ENCODE peak calls at places on chromosomes 12 and 14, in ten cellular contexts. D is fibroblast of mammary gland, C is psoas muscle, T is SK-N-SH, H is fibroblast of pulmonary artery, M is lung, F is astrocyte of the spinal cord, X is breast epithelium, S is HCT116, B is astrocyte. G is an unnamed sample.

GRCh38 chr14:74469548-74470518 is 23.3 kb downstream of the NPC2 start:
- DNase-seq in D (no peak), C (no peak), T (no peak), H (no peak), M (no peak), F (no peak), X (peak), S (no peak), B (no peak), G (peak)

GRCh38 chr14:68535404-68536024 is 257.4 kb downstream of the ZFP36L1 start:
- DNase-seq in D (peak), C (no peak), T (no peak), H (peak), M (no peak), F (peak), X (no peak), S (peak), B (peak), G (no peak)

GRCh38 chr12:67275380-67275913 is 6.3 kb downstream of the CAND1 start:
- DNase-seq in D (no peak), C (no peak), T (no peak), H (no peak), M (no peak), F (no peak), X (no peak), S (no peak), B (peak), G (no peak)

GRCh38 chr12:116595186-116595585 is 36.0 kb downstream of the MAP1LC3B2 start:
- DNase-seq in D (peak), C (no peak), T (no peak), H (no peak), M (no peak), F (no peak), X (peak), S (no peak), B (no peak), G (no peak)

GRCh38 chr12:82740129-82741000 is 53.7 kb downstream of the TMTC2 start:
- DNase-seq in D (peak), C (no peak), T (no peak), H (peak), M (no peak), F (peak), X (no peak), S (peak), B (peak), G (no peak)

GRCh38 chr12:49741882-49742620 is 694 bp downstream of the TMBIM6 start:
- DNase-seq in D (peak), C (peak), T (peak), H (peak), M (peak), F (peak), X (peak), S (peak), B (peak), G (peak)

GRCh38 chr12:11959117-11959823 is 111.5 kb upstream of the BCL2L14 start:
- DNase-seq in D (peak), C (no peak), T (no peak), H (no peak), M (no peak), F (no peak), X (no peak), S (no peak), B (peak), G (no peak)

GRCh38 chr12:22046090-22046967 is at the start of gene CMAS:
- DNase-seq in D (peak), C (peak), T (peak), H (peak), M (peak), F (peak), X (peak), S (peak), B (peak), G (peak)

GRCh38 chr12:2052861-2053674 is at the start of gene CACNA1C:
- DNase-seq in D (peak), C (peak), T (peak), H (peak), M (no peak), F (peak), X (peak), S (no peak), B (peak), G (no peak)

GRCh38 chr14:62039871-62040270 is 277.7 kb downstream of the SNAPC1 start:
- DNase-seq in D (no peak), C (no peak), T (no peak), H (no peak), M (no peak), F (no peak), X (no peak), S (no peak), B (no peak), G (no peak)

GRCh38 chr12:4506430-4506829 is 32.3 kb upstream of the RAD51AP1 start:
- DNase-seq in D (no peak), C (no peak), T (no peak), H (no peak), M (no peak), F (no peak), X (no peak), S (no peak), B (no peak), G (no peak)

GRCh38 chr12:26274441-26275312 is 79.3 kb downstream of the SSPN start:
- DNase-seq in D (peak), C (peak), T (peak), H (peak), M (peak), F (peak), X (peak), S (peak), B (peak), G (peak)

GRCh38 chr12:80763874-80764273 is 47.2 kb downstream of the MYF5 start:
- DNase-seq in D (peak), C (no peak), T (peak), H (peak), M (no peak), F (peak), X (no peak), S (peak), B (peak), G (peak)

GRCh38 chr14:96690713-96691383 is 106.3 kb upstream of the VRK1 start:
- DNase-seq in D (no peak), C (no peak), T (no peak), H (no peak), M (no peak), F (no peak), X (no peak), S (no peak), B (no peak), G (no peak)

GRCh38 chr14:68011629-68012028 is 192.1 kb downstream of the RAD51B start:
- DNase-seq in D (peak), C (no peak), T (no peak), H (peak), M (no peak), F (peak), X (no peak), S (no peak), B (peak), G (no peak)

GRCh38 chr14:92923744-92924103 is 774 bp downstream of the CHGA start:
- DNase-seq in D (no peak), C (no peak), T (no peak), H (no peak), M (no peak), F (no peak), X (no peak), S (no peak), B (no peak), G (no peak)

GRCh38 chr14:84202486-84202885 is 1327.5 kb upstream of the FLRT2 start:
- DNase-seq in D (no peak), C (no peak), T (no peak), H (peak), M (no peak), F (no peak), X (no peak), S (no peak), B (peak), G (no peak)

DNA sequence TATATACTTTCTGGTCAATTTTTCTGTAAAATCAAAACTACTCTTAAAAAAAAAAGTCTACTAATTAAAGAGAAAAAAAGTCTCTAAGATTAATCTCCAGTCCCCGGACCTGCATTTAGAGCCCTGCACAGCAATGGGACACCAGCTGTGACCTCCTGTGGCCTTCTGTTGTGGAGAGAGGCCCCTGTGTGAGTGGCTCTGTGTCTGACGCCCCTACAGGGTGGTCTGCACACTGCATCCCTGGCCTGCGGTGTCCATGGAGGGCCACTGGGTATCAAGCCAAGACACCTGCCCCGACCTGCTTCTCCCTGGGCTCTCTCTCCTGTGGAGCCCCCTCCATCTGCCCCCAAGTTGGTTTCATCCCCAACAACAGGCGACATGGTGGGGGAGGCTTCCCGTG is 248.0 kb upstream of the DIO3 start:
- DNase-seq in D (no peak), C (no peak), T (no peak), H (no peak), M (no peak), F (no peak), X (no peak), S (no peak), B (no peak), G (no peak)
- H3K4me3 ChIP-seq in D (no peak), C (no peak), T (no peak), H (no peak), M (no peak), F (no peak), X (no peak), S (no peak), B (no peak), G (no peak)

GRCh38 chr12:31318870-31319269 is 7.1 kb downstream of the SINHCAF start:
- DNase-seq in D (no peak), C (no peak), T (no peak), H (no peak), M (no peak), F (no peak), X (no peak), S (no peak), B (no peak), G (no peak)

GRCh38 chr12:31315779-31316465 is 10.0 kb downstream of the SINHCAF start:
- DNase-seq in D (no peak), C (no peak), T (no peak), H (no peak), M (no peak), F (no peak), X (no peak), S (no peak), B (no peak), G (no peak)

GRCh38 chr12:31317471-31318397 is 8.2 kb downstream of the SINHCAF start:
- DNase-seq in D (no peak), C (no peak), T (no peak), H (peak), M (no peak), F (peak), X (no peak), S (no peak), B (no peak), G (no peak)

GRCh38 chr12:31315089-31315725 is 10.7 kb downstream of the SINHCAF start:
- DNase-seq in D (no peak), C (no peak), T (no peak), H (peak), M (no peak), F (no peak), X (no peak), S (no peak), B (no peak), G (no peak)

DNA sequence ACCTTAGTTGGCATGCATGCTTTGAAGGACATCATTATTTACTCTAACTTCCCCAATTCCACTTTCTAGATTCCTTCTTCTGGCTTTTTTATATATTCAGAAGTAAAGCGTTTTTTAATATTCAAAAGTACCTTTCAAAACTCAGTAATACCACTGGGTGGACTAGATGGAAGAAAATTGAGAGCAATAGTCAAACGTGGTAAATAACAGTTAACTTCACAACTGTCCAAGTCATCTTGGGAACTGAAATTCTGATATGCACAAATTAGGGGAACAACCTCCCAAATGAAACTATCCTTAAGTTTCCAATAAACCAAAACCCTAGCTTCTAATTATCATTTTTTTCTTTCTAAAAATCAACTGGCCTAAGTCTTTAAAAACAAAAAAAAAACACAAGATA is 9.0 kb downstream of the SINHCAF start:
- DNase-seq in D (no peak), C (no peak), T (no peak), H (no peak), M (no peak), F (peak), X (no peak), S (no peak), B (no peak), G (no peak)
- TF ChIP-seq CTCF in D (no peak), C (no peak), T (no peak), H (no peak), M (no peak), F (no peak), X (no peak), S (no peak), B (no peak), G (no peak)

GRCh38 chr12:113090740-113091139 is 34.2 kb downstream of the DTX1 start:
- DNase-seq in D (no peak), C (no peak), T (no peak), H (no peak), M (no peak), F (no peak), X (no peak), S (no peak), B (no peak), G (no peak)

GRCh38 chr12:113088971-113089756 is 32.6 kb downstream of the DTX1 start:
- DNase-seq in D (no peak), C (no peak), T (no peak), H (no peak), M (no peak), F (no peak), X (no peak), S (no peak), B (no peak), G (no peak)

GRCh38 chr12:113088037-113088436 is 31.5 kb downstream of the DTX1 start:
- DNase-seq in D (no peak), C (no peak), T (no peak), H (no peak), M (no peak), F (no peak), X (no peak), S (no peak), B (no peak), G (no peak)

GRCh38 chr12:113091506-113091905 is 35.0 kb downstream of the DTX1 start:
- DNase-seq in D (no peak), C (no peak), T (no peak), H (no peak), M (no peak), F (no peak), X (no peak), S (no peak), B (no peak), G (no peak)

GRCh38 chr12:113089839-113090238 is 33.3 kb downstream of the DTX1 start:
- DNase-seq in D (no peak), C (no peak), T (no peak), H (no peak), M (no peak), F (no peak), X (no peak), S (no peak), B (no peak), G (no peak)
- H3K4me3 ChIP-seq in D (no peak), C (no peak), T (no peak), H (no peak), M (no peak), F (no peak), X (no peak), S (no peak), B (no peak), G (no peak)

GRCh38 chr12:63206494-63206893 is 55.5 kb upstream of the AVPR1A start:
- DNase-seq in D (no peak), C (no peak), T (no peak), H (no peak), M (no peak), F (no peak), X (no peak), S (no peak), B (no peak), G (no peak)
- TF ChIP-seq CTCF in D (no peak), C (no peak), T (no peak), H (no peak), M (no peak), F (no peak), X (no peak), S (no peak), B (no peak), G (no peak)

GRCh38 chr12:99393763-99394162 is 253.8 kb upstream of the GARIN6 start:
- DNase-seq in D (no peak), C (no peak), T (no peak), H (no peak), M (no peak), F (no peak), X (no peak), S (no peak), B (no peak), G (no peak)
- H3K4me3 ChIP-seq in D (no peak), C (no peak), T (no peak), H (no peak), M (no peak), F (no peak), X (no peak), S (no peak), B (no peak), G (no peak)

GRCh38 chr12:13044859-13045384 is 741 bp downstream of the FAM234B start:
- DNase-seq in D (peak), C (no peak), T (no peak), H (no peak), M (no peak), F (peak), X (no peak), S (no peak), B (peak), G (no peak)

GRCh38 chr12:13042666-13043230 is 1.4 kb upstream of the FAM234B start:
- DNase-seq in D (no peak), C (no peak), T (no peak), H (no peak), M (no peak), F (no peak), X (no peak), S (no peak), B (no peak), G (no peak)

GRCh38 chr12:13046914-13047472 is 2.8 kb downstream of the FAM234B start:
- DNase-seq in D (no peak), C (no peak), T (no peak), H (no peak), M (no peak), F (no peak), X (no peak), S (no peak), B (no peak), G (no peak)

GRCh38 chr12:13045816-13046215 is 1.6 kb downstream of the FAM234B start:
- DNase-seq in D (no peak), C (no peak), T (no peak), H (no peak), M (no peak), F (no peak), X (no peak), S (no peak), B (no peak), G (no peak)

GRCh38 chr12:13044002-13044858 is at the start of gene FAM234B:
- DNase-seq in D (peak), C (peak), T (peak), H (peak), M (peak), F (peak), X (peak), S (peak), B (peak), G (peak)
- TF ChIP-seq CTCF in D (no peak), C (peak), T (peak), H (no peak), M (no peak), F (peak), X (no peak), S (no peak), B (no peak), G (peak)

G was measured in tibial nerve.